ENCODE peak calls at places on chromosomes 16 and 17, in four cellular contexts. P is fibroblast of mammary gland, K is fibroblast of lung, V is fibroblast of villous mesenchyme. W is an unnamed sample.

GRCh38 chr16:4352843-4353242 is 1.7 kb upstream of the PAM16 start:
- DNase-seq in P (no peak), K (no peak), V (no peak), W (no peak)

GRCh38 chr17:6505425-6506142 is 50.8 kb downstream of the PITPNM3 start:
- DNase-seq in P (peak; percentile 18), K (peak; percentile 74), V (no peak), W (no peak)

GRCh38 chr16:49472598-49472997 is 99.0 kb downstream of the C16orf78 start:
- DNase-seq in P (no peak), K (no peak), V (no peak), W (no peak)

GRCh38 chr17:44203731-44204452 is 4.2 kb upstream of the ATXN7L3 start:
- DNase-seq in P (peak; percentile 66), K (peak; percentile 40), V (peak; percentile 64), W (no peak)

GRCh38 chr16:78762222-78762621 is 662.8 kb downstream of the WWOX start:
- DNase-seq in P (no peak), K (no peak), V (no peak), W (no peak)

GRCh38 chr17:38748329-38749221 is at the start of gene PCGF2:
- DNase-seq in P (peak; percentile 84), K (peak; percentile 86), V (peak; percentile 89), W (peak; percentile 72)

GRCh38 chr17:67027031-67027628 is 17.2 kb upstream of the CACNG1 start:
- DNase-seq in P (peak; percentile 4), K (peak; percentile 20), V (no peak), W (no peak)

GRCh38 chr17:65914784-65915342 is 277.1 kb downstream of the CEP112 start:
- DNase-seq in P (no peak), K (peak; percentile 22), V (no peak), W (no peak)

GRCh38 chr16:78228704-78229103 is 129.2 kb downstream of the WWOX start:
- DNase-seq in P (no peak), K (no peak), V (no peak), W (no peak)

GRCh38 chr17:50893183-50893993 is 27.2 kb upstream of the TOB1 start:
- DNase-seq in P (peak; percentile 72), K (peak; percentile 94), V (peak; percentile 61), W (no peak)

GRCh38 chr17:62309381-62309780 is 71.0 kb upstream of the EFCAB3 start:
- DNase-seq in P (no peak), K (no peak), V (no peak), W (no peak)

GRCh38 chr17:59513934-59514841 is 51.2 kb upstream of the DHX40 start:
- DNase-seq in P (peak; percentile 74), K (peak; percentile 79), V (peak; percentile 82), W (peak; percentile 32)

GRCh38 chr16:4136229-4136813 is 20.1 kb upstream of the ADCY9 start:
- DNase-seq in P (no peak), K (no peak), V (no peak), W (no peak)

GRCh38 chr17:81961554-81962498 is 839 bp upstream of the NOTUM start:
- DNase-seq in P (no peak), K (no peak), V (no peak), W (no peak)

GRCh38 chr16:17396762-17397498 is 73.8 kb downstream of the XYLT1 start:
- DNase-seq in P (peak; percentile 42), K (peak; percentile 51), V (peak; percentile 87), W (peak; percentile 70)

GRCh38 chr17:76969598-76970172 is 101.5 kb downstream of the MGAT5B start:
- DNase-seq in P (no peak), K (peak; percentile 15), V (no peak), W (no peak)

GRCh38 chr16:76390476-76390875 is 113.3 kb downstream of the CNTNAP4 start:
- DNase-seq in P (no peak), K (no peak), V (no peak), W (no peak)

GRCh38 chr16:68283840-68284595 is 19.7 kb downstream of the SLC7A6 start:
- DNase-seq in P (peak; percentile 66), K (no peak), V (peak; percentile 66), W (no peak)

GRCh38 chr16:84893849-84894599 is 74.2 kb downstream of the CRISPLD2 start:
- DNase-seq in P (no peak), K (no peak), V (peak; percentile 78), W (no peak)

GRCh38 chr17:77455111-77455877 is 314.5 kb downstream of the SEC14L1 start:
- DNase-seq in P (peak; percentile 95), K (peak; percentile 99), V (peak; percentile 93), W (no peak)

GRCh38 chr17:16352838-16353701 is at the start of gene CENPV:
- DNase-seq in P (peak; percentile 16), K (peak; percentile 40), V (peak; percentile 40), W (no peak)

GRCh38 chr17:40458001-40458791 is 14.9 kb downstream of the IGFBP4 start:
- DNase-seq in P (peak; percentile 90), K (peak; percentile 91), V (peak; percentile 59), W (peak; percentile 93)

GRCh38 chr16:74865922-74866598 is 91.4 kb upstream of the FA2H start:
- DNase-seq in P (peak; percentile 17), K (peak; percentile 86), V (no peak), W (no peak)

GRCh38 chr17:81419333-81419885 is 24.2 kb downstream of the BAHCC1 start:
- DNase-seq in P (peak; percentile 97), K (peak; percentile 93), V (peak; percentile 96), W (no peak)

DNA sequence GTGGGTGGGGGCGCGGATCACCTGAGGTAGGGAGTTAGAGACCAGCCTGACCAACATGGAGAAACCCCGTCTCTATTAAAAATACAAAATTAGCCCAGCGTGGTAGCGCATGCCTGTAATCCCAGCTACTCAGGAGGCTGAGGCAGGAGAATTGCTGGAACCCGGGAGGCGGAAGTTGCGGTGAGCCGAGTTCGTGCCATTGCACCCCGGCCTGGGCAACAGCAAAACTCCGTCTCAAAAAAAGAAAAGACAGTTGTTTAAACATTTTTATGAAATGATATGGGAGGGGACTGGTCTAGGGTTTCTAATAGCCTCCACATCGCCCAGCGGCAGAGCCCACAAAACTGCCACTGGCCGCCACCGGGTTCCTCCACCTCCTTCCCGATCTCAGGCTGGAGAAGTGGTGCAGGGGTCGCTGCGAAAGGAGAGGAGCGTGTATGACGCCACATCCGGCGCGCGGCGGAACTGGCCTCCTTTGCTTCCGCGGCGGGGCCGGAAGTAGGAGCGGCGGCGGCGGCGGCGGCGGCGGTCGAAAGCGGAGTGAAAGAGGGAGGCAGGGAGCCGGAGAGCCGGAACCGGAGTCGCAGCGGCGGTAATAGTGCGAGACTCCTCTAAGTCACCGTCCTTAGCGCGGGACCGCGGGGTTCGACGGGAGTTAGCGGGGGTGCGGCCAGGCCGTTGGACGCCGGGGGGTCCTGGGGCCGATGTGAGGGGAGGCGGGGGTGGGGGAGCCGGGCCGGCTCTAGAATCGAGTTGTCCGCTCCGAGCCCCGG is at the start of gene PPP4C:
- DNase-seq in P (peak; percentile 86), K (peak; percentile 88), V (peak; percentile 92), W (no peak)
- TF ChIP-seq CTCF in P (no peak), K (no peak), V (peak; percentile 6), W (no peak)

GRCh38 chr17:17942846-17943245 is 29.4 kb downstream of the TOM1L2 start:
- DNase-seq in P (peak; percentile 43), K (peak; percentile 73), V (no peak), W (no peak)

GRCh38 chr17:17938388-17939107 is 33.7 kb downstream of the TOM1L2 start:
- DNase-seq in P (no peak), K (peak; percentile 62), V (peak; percentile 51), W (no peak)

GRCh38 chr17:17941015-17941414 is 31.2 kb downstream of the TOM1L2 start:
- DNase-seq in P (no peak), K (no peak), V (no peak), W (no peak)

GRCh38 chr17:17937958-17938357 is 34.2 kb downstream of the TOM1L2 start:
- DNase-seq in P (no peak), K (no peak), V (no peak), W (no peak)

GRCh38 chr17:17940451-17940911 is 31.7 kb downstream of the TOM1L2 start:
- DNase-seq in P (peak; percentile 56), K (peak; percentile 90), V (peak; percentile 59), W (no peak)
- H3K4me3 ChIP-seq in P (no peak overlapping the region), K (no peak overlapping the region), V (no peak overlapping the region), W (no peak overlapping the region)

GRCh38 chr17:17888371-17888770 is 51.6 kb upstream of the SREBF1 start:
- DNase-seq in P (no peak), K (no peak), V (no peak), W (no peak)

GRCh38 chr17:17887752-17888304 is 51.0 kb upstream of the SREBF1 start:
- DNase-seq in P (no peak), K (no peak), V (no peak), W (no peak)

GRCh38 chr17:17886747-17887146 is 50.0 kb upstream of the SREBF1 start:
- DNase-seq in P (peak; percentile 10), K (no peak), V (no peak), W (no peak)

GRCh38 chr17:17889922-17890321 is 53.1 kb upstream of the SREBF1 start:
- DNase-seq in P (no peak), K (no peak), V (no peak), W (no peak)

DNA sequence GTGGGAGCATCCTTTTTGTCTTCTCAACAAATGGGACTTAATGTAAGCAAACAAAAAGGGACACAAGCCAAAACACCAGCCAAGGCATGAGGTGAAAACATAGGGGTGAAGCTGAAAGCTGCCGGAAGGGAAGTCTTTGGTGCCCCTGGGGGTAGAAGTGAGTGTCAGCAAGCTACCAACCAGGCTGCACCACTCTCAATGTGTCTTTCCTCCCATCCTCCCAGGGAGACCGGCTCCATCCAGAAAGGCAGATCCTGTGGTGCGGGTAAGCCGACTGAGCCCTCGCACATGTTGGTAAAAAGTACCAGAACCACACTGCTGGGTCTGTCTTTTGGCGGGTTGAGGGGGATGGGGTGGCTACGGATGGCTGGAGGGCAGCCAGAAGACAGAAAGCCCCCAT is 52.0 kb upstream of the SREBF1 start:
- DNase-seq in P (no peak), K (no peak), V (no peak), W (no peak)
- TF ChIP-seq CTCF in P (no peak), K (no peak), V (no peak), W (no peak)

GRCh38 chr16:71893888-71894228 is 1.5 kb upstream of the IST1 start:
- DNase-seq in P (no peak), K (no peak), V (no peak), W (no peak)

GRCh38 chr16:71895679-71896385 is 501 bp downstream of the IST1 start:
- DNase-seq in P (peak; percentile 45), K (peak; percentile 51), V (peak; percentile 60), W (no peak)

GRCh38 chr16:71894921-71895678 is at the start of gene IST1:
- DNase-seq in P (peak; percentile 99), K (peak; percentile 100), V (peak; percentile 99), W (peak; percentile 89)

GRCh38 chr16:71896688-71897368 is 1.5 kb downstream of the IST1 start:
- DNase-seq in P (no peak), K (no peak), V (no peak), W (no peak)

GRCh38 chr16:71894229-71894920 is 956 bp upstream of the IST1 start:
- DNase-seq in P (peak; percentile 68), K (peak; percentile 68), V (peak; percentile 81), W (peak; percentile 24)
- H3K4me3 ChIP-seq in P (peak overlapping the region; percentile 74), K (peak overlapping the region; percentile 68), V (peak overlapping the region; percentile 97), W (peak overlapping the region; percentile 98)

W was measured in HFF-Myc.